ENCODE peak calls at places on chromosomes 7 and 10, in four cellular contexts. One of them, this sample, is unnamed.

GRCh38 chr10:31778627-31779026 is 150.0 kb downstream of the ARHGAP12 start:
- DNase-seq in PC-3: no peak
- DNase-seq in lung: no peak
- DNase-seq in body of pancreas: no peak
- DNase-seq in this sample: no peak

GRCh38 chr10:94183666-94184264 is 179.0 kb downstream of the NOC3L start:
- DNase-seq in PC-3: peak; percentile 88
- DNase-seq in lung: no peak
- DNase-seq in body of pancreas: no peak
- DNase-seq in this sample: no peak

GRCh38 chr10:42952931-42953683 is 123.8 kb upstream of the RET start:
- DNase-seq in PC-3: no peak
- DNase-seq in lung: peak; percentile 26
- DNase-seq in body of pancreas: no peak
- DNase-seq in this sample: no peak

GRCh38 chr7:66739477-66739876 is 1.1 kb upstream of the RABGEF1 start:
- DNase-seq in PC-3: no peak
- DNase-seq in lung: no peak
- DNase-seq in body of pancreas: no peak
- DNase-seq in this sample: no peak

GRCh38 chr10:130047336-130047735 is 63.3 kb downstream of the C10orf143 start:
- DNase-seq in PC-3: no peak
- DNase-seq in lung: no peak
- DNase-seq in body of pancreas: no peak
- DNase-seq in this sample: no peak

GRCh38 chr10:92517034-92517655 is 56.7 kb downstream of the IDE start:
- DNase-seq in PC-3: peak; percentile 72
- DNase-seq in lung: peak; percentile 60
- DNase-seq in body of pancreas: peak; percentile 80
- DNase-seq in this sample: peak; percentile 88

GRCh38 chr10:62048919-62049636 is 147.6 kb downstream of the ARID5B start:
- DNase-seq in PC-3: peak; percentile 100
- DNase-seq in lung: peak; percentile 79
- DNase-seq in body of pancreas: peak; percentile 78
- DNase-seq in this sample: peak; percentile 98

GRCh38 chr7:36583318-36583717 is 141.0 kb downstream of the AOAH start:
- DNase-seq in PC-3: peak; percentile 29
- DNase-seq in lung: no peak
- DNase-seq in body of pancreas: no peak
- DNase-seq in this sample: no peak

GRCh38 chr7:26663905-26664673 is 200.3 kb downstream of the SKAP2 start:
- DNase-seq in PC-3: no peak
- DNase-seq in lung: no peak
- DNase-seq in body of pancreas: no peak
- DNase-seq in this sample: no peak

GRCh38 chr10:3763852-3764625 is 21.0 kb downstream of the KLF6 start:
- DNase-seq in PC-3: peak; percentile 69
- DNase-seq in lung: no peak
- DNase-seq in body of pancreas: no peak
- DNase-seq in this sample: no peak

GRCh38 chr7:28920424-28920823 is 37.7 kb downstream of the TRIL start:
- DNase-seq in PC-3: peak; percentile 32
- DNase-seq in lung: no peak
- DNase-seq in body of pancreas: no peak
- DNase-seq in this sample: no peak

DNA sequence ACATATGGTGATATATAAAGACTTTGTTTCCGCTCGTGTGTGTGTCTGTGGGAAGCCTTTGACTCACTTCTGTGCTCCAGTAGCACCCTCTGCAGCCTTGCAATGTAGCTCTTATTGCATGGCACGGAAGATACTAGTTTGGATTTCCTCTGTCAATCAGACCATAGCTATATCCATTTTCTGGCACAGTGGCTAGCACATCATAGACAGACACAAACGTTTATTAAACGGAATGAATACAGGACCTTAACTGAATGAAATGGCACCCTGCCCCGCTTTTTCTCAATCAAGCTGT is 124.0 kb upstream of the PTPN20 start:
- DNase-seq in PC-3: peak; percentile 46
- DNase-seq in lung: no peak
- DNase-seq in body of pancreas: peak; percentile 59
- DNase-seq in this sample: peak; percentile 51
- TF ChIP-seq CTCF in PC-3: peak; percentile 28
- TF ChIP-seq CTCF in lung: no peak
- TF ChIP-seq CTCF in body of pancreas: peak; percentile 4
- TF ChIP-seq CTCF in this sample: peak; percentile 3

GRCh38 chr10:77591238-77591880 is 46.2 kb downstream of the KCNMA1 start:
- DNase-seq in PC-3: no peak
- DNase-seq in lung: no peak
- DNase-seq in body of pancreas: no peak
- DNase-seq in this sample: no peak
- H3K4me1 ChIP-seq in PC-3: peaks cover 58% of the 10 kb centered on the region
- H3K4me1 ChIP-seq in lung: no peaks in the 10 kb centered on the region
- H3K4me1 ChIP-seq in body of pancreas: peaks cover 20% of the 10 kb centered on the region
- H3K4me1 ChIP-seq in this sample: no peaks in the 10 kb centered on the region

DNA sequence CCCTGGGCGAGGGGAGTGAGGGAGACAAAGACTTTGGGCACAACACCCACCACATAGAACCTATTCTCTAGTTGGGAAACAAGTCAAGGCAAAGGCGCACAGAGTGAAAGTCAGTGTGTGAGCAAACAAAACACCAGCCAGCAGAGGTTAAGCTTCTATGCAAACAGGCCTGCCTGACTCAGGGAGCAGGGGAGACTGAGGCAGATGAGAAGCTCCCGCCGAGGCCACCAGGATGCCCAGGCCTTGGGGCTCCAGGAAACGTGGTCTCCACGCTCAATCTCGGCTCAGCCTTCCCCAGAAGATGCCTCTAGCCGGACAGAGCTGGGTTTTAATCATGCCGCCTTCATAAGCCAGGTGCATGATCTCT is 74.1 kb upstream of the KCNMA1 start:
- DNase-seq in PC-3: no peak
- DNase-seq in lung: no peak
- DNase-seq in body of pancreas: no peak
- DNase-seq in this sample: no peak
- TF ChIP-seq CTCF in PC-3: no peak
- TF ChIP-seq CTCF in lung: no peak
- TF ChIP-seq CTCF in body of pancreas: no peak
- TF ChIP-seq CTCF in this sample: no peak

DNA sequence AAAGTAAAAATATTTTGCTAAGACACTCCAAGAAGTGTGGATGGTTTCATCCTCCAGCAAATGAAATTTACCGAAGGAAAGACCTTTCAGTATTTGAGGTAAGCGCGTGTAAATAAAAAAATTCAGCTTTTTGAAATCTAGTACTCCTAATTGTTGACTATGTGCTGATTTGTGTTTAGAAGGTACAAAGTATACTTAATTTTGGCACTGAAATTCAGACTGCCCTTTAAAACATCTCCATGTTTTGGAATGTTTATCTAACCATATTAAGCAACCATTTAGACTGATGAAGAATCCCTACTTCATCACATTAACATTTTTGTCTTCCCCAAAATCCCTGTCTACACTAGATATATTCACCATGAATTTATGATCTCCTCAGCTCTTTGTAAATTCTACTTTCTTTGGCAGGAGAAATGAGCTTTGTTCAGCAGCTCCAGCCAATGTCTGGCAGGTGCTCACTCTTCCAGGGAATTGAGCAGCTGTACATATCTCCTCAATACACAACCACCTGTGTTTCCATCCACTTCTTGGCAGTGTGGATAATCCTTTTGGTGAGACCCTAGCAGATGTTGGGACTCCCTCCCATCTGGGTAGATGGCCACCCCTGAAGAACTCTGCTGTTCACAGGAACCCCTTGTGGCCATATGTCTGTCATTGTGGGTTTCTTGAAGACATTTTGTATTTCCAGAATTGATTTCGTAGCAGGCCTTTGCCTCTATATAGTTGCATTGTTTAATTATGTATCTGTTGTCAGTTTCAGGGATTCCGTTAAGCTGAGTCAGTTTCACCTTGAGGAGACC is 129.4 kb upstream of the SAMD8 start:
- DNase-seq in PC-3: no peak
- DNase-seq in lung: no peak
- DNase-seq in body of pancreas: peak; percentile 79
- DNase-seq in this sample: no peak
- H3K4me1 ChIP-seq in PC-3: no peaks in the 10 kb centered on the region
- H3K4me1 ChIP-seq in lung: no peaks in the 10 kb centered on the region
- H3K4me1 ChIP-seq in body of pancreas: peaks cover 27% of the 10 kb centered on the region
- H3K4me1 ChIP-seq in this sample: no peaks in the 10 kb centered on the region

GRCh38 chr10:72375585-72375984 is 20.9 kb upstream of the DNAJB12 start:
- DNase-seq in PC-3: peak; percentile 7
- DNase-seq in lung: no peak
- DNase-seq in body of pancreas: no peak
- DNase-seq in this sample: peak; percentile 21
- TF ChIP-seq CTCF in PC-3: peak; percentile 27
- TF ChIP-seq CTCF in lung: no peak
- TF ChIP-seq CTCF in body of pancreas: no peak
- TF ChIP-seq CTCF in this sample: peak; percentile 26

GRCh38 chr10:132439025-132439388 is 42.0 kb downstream of the PWWP2B start:
- DNase-seq in PC-3: no peak
- DNase-seq in lung: no peak
- DNase-seq in body of pancreas: no peak
- DNase-seq in this sample: no peak
- H3K4me1 ChIP-seq in PC-3: no peaks in the 10 kb centered on the region
- H3K4me1 ChIP-seq in lung: no peaks in the 10 kb centered on the region
- H3K4me1 ChIP-seq in body of pancreas: peaks cover 4% of the 10 kb centered on the region
- H3K4me1 ChIP-seq in this sample: no peaks in the 10 kb centered on the region

DNA sequence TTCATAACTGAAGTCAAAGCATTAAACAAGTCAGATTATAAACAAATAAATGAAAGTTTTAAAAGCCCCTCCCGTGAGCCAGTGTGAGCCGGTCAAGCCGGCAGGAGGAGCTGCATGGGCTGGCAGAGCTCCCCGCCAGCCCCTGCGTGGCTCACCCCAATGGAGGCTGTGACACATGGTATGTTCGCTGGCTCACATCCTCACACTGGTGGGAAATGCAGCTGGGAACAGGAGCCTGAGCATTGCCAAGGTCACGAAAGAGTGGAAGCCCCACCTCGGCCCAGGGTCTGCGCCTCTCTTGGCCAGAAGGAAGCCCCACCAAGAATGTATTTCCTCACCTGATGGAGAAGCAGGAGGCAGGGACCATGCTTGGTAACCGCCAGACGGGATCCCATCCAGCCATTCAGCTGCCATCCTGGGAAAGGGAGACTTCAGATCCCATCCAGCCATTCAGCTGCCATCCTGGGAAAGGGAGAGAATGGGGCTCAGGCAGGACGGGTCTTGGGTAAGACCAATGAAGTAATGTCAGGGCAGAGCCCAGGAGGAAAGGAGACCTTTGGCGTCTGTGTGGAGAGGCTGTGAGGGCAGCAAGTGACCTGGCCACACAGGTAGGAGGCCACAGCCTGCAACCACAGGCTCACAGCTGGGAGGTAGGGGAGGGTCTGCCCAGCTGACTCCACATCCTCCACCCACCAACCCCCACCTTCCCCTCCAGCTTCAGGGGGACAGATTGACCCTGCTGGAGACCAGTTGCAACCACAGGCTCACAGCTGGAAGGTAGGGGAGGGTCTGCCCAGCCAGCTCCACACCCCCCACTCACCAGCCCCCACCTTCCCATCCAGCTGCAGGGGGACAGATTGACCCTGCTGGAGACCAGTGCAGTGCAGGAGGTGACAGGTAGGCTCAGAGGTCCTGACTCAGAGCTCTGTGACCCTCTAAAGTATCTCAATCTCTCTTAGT is 262.0 kb upstream of the TCERG1L start:
- DNase-seq in PC-3: no peak
- DNase-seq in lung: no peak
- DNase-seq in body of pancreas: no peak
- DNase-seq in this sample: no peak
- TF ChIP-seq CTCF in PC-3: no peak
- TF ChIP-seq CTCF in lung: no peak
- TF ChIP-seq CTCF in body of pancreas: no peak
- TF ChIP-seq CTCF in this sample: no peak

GRCh38 chr10:11331706-11332105 is 279.7 kb downstream of the USP6NL start:
- DNase-seq in PC-3: no peak
- DNase-seq in lung: no peak
- DNase-seq in body of pancreas: no peak
- DNase-seq in this sample: peak; percentile 31
- H3K4me1 ChIP-seq in PC-3: no peaks in the 10 kb centered on the region
- H3K4me1 ChIP-seq in lung: peaks cover 4% of the 10 kb centered on the region
- H3K4me1 ChIP-seq in body of pancreas: no peaks in the 10 kb centered on the region
- H3K4me1 ChIP-seq in this sample: peaks cover 23% of the 10 kb centered on the region

DNA sequence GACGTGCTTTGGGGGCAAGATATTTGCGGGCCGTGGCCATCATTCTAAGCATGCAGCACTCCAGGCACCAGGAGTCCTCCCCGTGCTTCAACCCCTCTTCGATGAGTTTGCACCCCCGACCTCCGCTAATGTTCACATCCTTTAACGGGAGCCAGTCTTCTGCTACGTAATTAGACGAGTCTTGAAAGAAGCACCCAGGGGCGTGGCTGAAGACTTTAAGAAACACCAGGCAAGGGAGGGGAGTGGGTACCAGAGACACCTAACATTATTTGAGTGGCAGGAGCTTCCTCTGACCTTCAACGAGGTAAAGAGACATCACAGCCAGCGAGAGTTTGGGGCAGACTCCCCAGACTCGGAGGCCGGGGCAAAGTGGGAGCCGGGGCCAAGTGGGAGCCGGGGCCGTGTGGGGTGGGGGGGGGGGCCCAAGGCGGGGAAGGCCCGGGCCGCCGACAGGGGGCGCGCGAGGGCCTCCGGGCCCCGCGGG is 31.1 kb upstream of the TOMM7 start:
- DNase-seq in PC-3: peak; percentile 34
- DNase-seq in lung: no peak
- DNase-seq in body of pancreas: peak; percentile 10
- DNase-seq in this sample: peak; percentile 51
- TF ChIP-seq CTCF in PC-3: peak; percentile 46
- TF ChIP-seq CTCF in lung: no peak
- TF ChIP-seq CTCF in body of pancreas: no peak
- TF ChIP-seq CTCF in this sample: no peak

GRCh38 chr10:11141571-11142091 is 124.0 kb downstream of the CELF2 start:
- DNase-seq in PC-3: no peak
- DNase-seq in lung: no peak
- DNase-seq in body of pancreas: peak; percentile 87
- DNase-seq in this sample: no peak

GRCh38 chr10:11145498-11145855 is 127.8 kb downstream of the CELF2 start:
- DNase-seq in PC-3: no peak
- DNase-seq in lung: no peak
- DNase-seq in body of pancreas: peak; percentile 40
- DNase-seq in this sample: peak; percentile 29

GRCh38 chr10:11142809-11143208 is 125.1 kb downstream of the CELF2 start:
- DNase-seq in PC-3: no peak
- DNase-seq in lung: no peak
- DNase-seq in body of pancreas: no peak
- DNase-seq in this sample: no peak

GRCh38 chr10:11144626-11145497 is 127.2 kb downstream of the CELF2 start:
- DNase-seq in PC-3: no peak
- DNase-seq in lung: no peak
- DNase-seq in body of pancreas: no peak
- DNase-seq in this sample: peak; percentile 28

DNA sequence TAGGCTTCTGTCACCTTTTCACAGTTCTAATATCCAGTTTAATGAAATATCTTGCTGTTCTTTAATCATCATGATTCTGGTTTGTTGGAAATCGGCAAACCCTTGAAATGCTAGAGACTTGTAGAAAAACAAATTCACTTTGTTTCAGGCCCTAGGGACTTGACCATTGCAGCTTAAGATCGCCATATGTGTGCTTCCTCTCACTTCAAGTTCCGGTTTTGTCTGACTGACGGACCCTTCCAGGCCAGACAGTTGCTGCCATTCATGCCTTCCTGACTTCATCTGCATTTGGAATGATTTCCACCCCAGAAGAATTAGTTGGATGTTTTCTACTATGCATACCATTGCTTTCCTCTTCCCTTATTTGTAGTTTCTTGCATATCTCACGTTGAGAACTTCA is 125.6 kb downstream of the CELF2 start:
- DNase-seq in PC-3: no peak
- DNase-seq in lung: no peak
- DNase-seq in body of pancreas: no peak
- DNase-seq in this sample: no peak
- H3K4me1 ChIP-seq in PC-3: no peaks in the 10 kb centered on the region
- H3K4me1 ChIP-seq in lung: peaks cover 17% of the 10 kb centered on the region
- H3K4me1 ChIP-seq in body of pancreas: peaks cover 8% of the 10 kb centered on the region
- H3K4me1 ChIP-seq in this sample: peaks cover 40% of the 10 kb centered on the region

This sample was measured in cardiac muscle cell.